ENCODE peak calls at places on chromosomes 11 and 22, in four cellular contexts. K is right atrium auricular region; U is CD8-positive, alpha-beta T cell; T is nephron progenitor cell. B is an unnamed sample.

GRCh38 chr11:13637125-13638119 is 31.0 kb upstream of the FAR1 start:
- DNase-seq in K (no peak), U (no peak), T (no peak), B (no peak)

GRCh38 chr11:85843929-85844328 is 11.3 kb upstream of the CCDC83 start:
- DNase-seq in K (no peak), U (no peak), T (no peak), B (no peak)

GRCh38 chr11:18457435-18457834 is 1.8 kb downstream of the LDHAL6A start:
- DNase-seq in K (no peak), U (no peak), T (no peak), B (no peak)

GRCh38 chr22:50190182-50190951 is 4.7 kb downstream of the TRABD start:
- DNase-seq in K (peak), U (peak), T (peak), B (peak)

GRCh38 chr11:47716692-47717091 is 1.5 kb upstream of the AGBL2 start:
- DNase-seq in K (no peak), U (no peak), T (no peak), B (no peak)

GRCh38 chr11:84865791-84866535 is 761.2 kb downstream of the DLG2 start:
- DNase-seq in K (no peak), U (no peak), T (no peak), B (no peak)

GRCh38 chr22:27115410-27115809 is 458.0 kb downstream of the MIAT start:
- DNase-seq in K (no peak), U (no peak), T (no peak), B (no peak)

GRCh38 chr22:29382575-29383328 is 5.6 kb downstream of the AP1B1 start:
- DNase-seq in K (no peak), U (no peak), T (no peak), B (no peak)

B was measured in CD8-positive, alpha-beta memory T cell.